ENCODE peak calls at places on chromosomes 4 and X, in four cellular contexts. X is NCI-H82, T is fibroblast of mammary gland, D is BJ. U is an unnamed sample.

GRCh38 chr4:87132035-87132434 is 88.4 kb downstream of the KLHL8 start:
- DNase-seq in X (no peak), T (no peak), D (no peak), U (no peak)

GRCh38 chr4:150358691-150359090 is 223.3 kb upstream of the MAB21L2 start:
- DNase-seq in X (peak; percentile 59), D (no peak), T (no peak), U (no peak)

GRCh38 chr4:20544645-20545044 is 155.6 kb upstream of the PACRGL start:
- DNase-seq in X (peak; percentile 65), T (peak; percentile 65), D (no peak), U (no peak)

GRCh38 chr4:1048781-1049590 is 37.6 kb downstream of the FGFRL1 start:
- DNase-seq in T (no peak), X (no peak), D (no peak), U (no peak)

GRCh38 chrX:147405764-147406163 is 506.0 kb upstream of the FMR1 start:
- DNase-seq in X (no peak), D (no peak), T (no peak), U (no peak)

GRCh38 chrX:94662665-94663064 is 988.7 kb downstream of the FAM133A start:
- DNase-seq in X (peak; percentile 26), D (no peak), T (no peak), U (no peak)

GRCh38 chr4:112526061-112526460 is 10.1 kb upstream of the NEUROG2 start:
- DNase-seq in D (peak; percentile 16), T (no peak), X (no peak), U (no peak)

GRCh38 chr4:161555689-161556660 is 607.8 kb downstream of the FSTL5 start:
- DNase-seq in X (no peak), D (no peak), T (peak; percentile 26), U (no peak)

GRCh38 chrX:133434197-133434820 is 19.0 kb upstream of the GPC4 start:
- DNase-seq in D (no peak), T (no peak), X (no peak), U (no peak)

GRCh38 chr4:32689520-32689919 is 1969.4 kb downstream of the PCDH7 start:
- DNase-seq in T (peak; percentile 30), D (no peak), X (no peak), U (no peak)

GRCh38 chrX:49001521-49002090 is 458 bp downstream of the GRIPAP1 start:
- DNase-seq in D (no peak), T (peak; percentile 58), X (peak; percentile 99), U (peak; percentile 49)

GRCh38 chr4:44056721-44057151 is 391.9 kb downstream of the KCTD8 start:
- DNase-seq in X (no peak), D (no peak), T (no peak), U (no peak)

GRCh38 chr4:41957634-41958033 is 22.4 kb downstream of the TMEM33 start:
- DNase-seq in D (no peak), T (peak; percentile 28), X (peak; percentile 53), U (no peak)

GRCh38 chr4:38163216-38164006 is 203.2 kb downstream of the PTTG2 start:
- DNase-seq in T (peak; percentile 73), D (no peak), X (no peak), U (no peak)

U was measured in activated CD4-positive, alpha-beta T cell treated with anti-CD3 and anti-CD28 coated beads, Interleukin-2, amount 50 U/mL, for 1 hour.